ENCODE peak calls at places on chromosomes 12 and 14, in five cellular contexts. S is left ventricle myocardium inferior, I is M059J, U is body of pancreas, C is NCI-H446 treated with DMSO at 0.1 percent for 48 hours. Y is an unnamed sample.

GRCh38 chr14:54686219-54686870 is 119.4 kb downstream of the SAMD4A start:
- DNase-seq in S (peak; percentile 27), I (peak; percentile 92), U (no peak), C (no peak), Y (no peak)

GRCh38 chr14:54564071-54564798 is 2.7 kb upstream of the SAMD4A start:
- DNase-seq in S (no peak), I (peak; percentile 50), U (no peak), C (no peak), Y (no peak)

GRCh38 chr12:68420225-68421008 is 88.3 kb upstream of the MDM1 start:
- DNase-seq in S (no peak), I (peak; percentile 70), U (no peak), C (no peak), Y (no peak)

GRCh38 chr14:68283378-68284123 is 464.0 kb downstream of the RAD51B start:
- DNase-seq in S (peak; percentile 29), I (no peak), U (no peak), C (no peak), Y (no peak)

GRCh38 chr12:24111101-24111500 is 161.6 kb upstream of the SOX5 start:
- DNase-seq in S (no peak), I (peak; percentile 78), U (no peak), C (no peak), Y (no peak)

GRCh38 chr14:104794099-104794498 is 1.4 kb downstream of the AKT1 start:
- DNase-seq in S (no peak), I (no peak), U (peak; percentile 54), C (no peak), Y (peak; percentile 52)

GRCh38 chr12:107418976-107419375 is 266.6 kb upstream of the PWP1 start:
- DNase-seq in S (no peak), I (no peak), U (no peak), C (no peak), Y (no peak)

GRCh38 chr12:113186033-113186365 is 478 bp downstream of the RITA1 start:
- DNase-seq in S (no peak), I (peak; percentile 40), U (no peak), C (no peak), Y (no peak)

GRCh38 chr14:102504302-102504950 is 5.2 kb downstream of the ANKRD9 start:
- DNase-seq in S (no peak), I (no peak), U (no peak), C (no peak), Y (no peak)

GRCh38 chr14:100107236-100107635 is 42.0 kb downstream of the EVL start:
- DNase-seq in S (no peak), I (no peak), U (no peak), C (no peak), Y (no peak)

GRCh38 chr12:114384746-114385145 is 21.2 kb downstream of the TBX5 start:
- DNase-seq in S (no peak), I (no peak), U (no peak), C (no peak), Y (no peak)

GRCh38 chr14:99718811-99719192 is 34.7 kb downstream of the CYP46A1 start:
- DNase-seq in S (no peak), I (no peak), U (no peak), C (no peak), Y (no peak)

GRCh38 chr12:132400011-132400641 is 70.7 kb upstream of the GALNT9 start:
- DNase-seq in S (peak; percentile 7), I (no peak), U (peak; percentile 5), C (no peak), Y (no peak)

GRCh38 chr12:24705741-24706358 is 243.1 kb downstream of the BCAT1 start:
- DNase-seq in S (no peak), I (no peak), U (no peak), C (no peak), Y (no peak)

GRCh38 chr14:104855532-104856090 is 9.5 kb upstream of the CEP170B start:
- DNase-seq in S (no peak), I (no peak), U (no peak), C (no peak), Y (no peak)

GRCh38 chr12:46585854-46586621 is 213.5 kb upstream of the SLC38A2 start:
- DNase-seq in S (no peak), I (peak; percentile 54), U (peak; percentile 20), C (no peak), Y (peak; percentile 72)

GRCh38 chr14:91058017-91058675 is 2.3 kb downstream of the RPS6KA5 start:
- DNase-seq in S (no peak), I (peak; percentile 81), U (no peak), C (no peak), Y (no peak)

GRCh38 chr12:53860426-53861223 is 78.0 kb upstream of the HOXC13 start:
- DNase-seq in S (no peak), I (peak; percentile 60), U (no peak), C (no peak), Y (no peak)

GRCh38 chr12:57837779-57838562 is 8.6 kb downstream of the CTDSP2 start:
- DNase-seq in S (peak; percentile 43), I (peak; percentile 76), U (no peak), C (peak; percentile 23), Y (no peak)

GRCh38 chr12:21428241-21428640 is 9.2 kb upstream of the PYROXD1 start:
- DNase-seq in S (no peak), I (peak; percentile 34), U (no peak), C (no peak), Y (no peak)

GRCh38 chr14:71668186-71668912 is 263.9 kb upstream of the RGS6 start:
- DNase-seq in S (no peak), I (no peak), U (no peak), C (no peak), Y (no peak)

GRCh38 chr12:1922985-1923384 is 4.5 kb upstream of the CACNA2D4 start:
- DNase-seq in S (no peak), I (no peak), U (no peak), C (no peak), Y (peak; percentile 11)

GRCh38 chr12:119005832-119006360 is 24.6 kb downstream of the SRRM4 start:
- DNase-seq in S (no peak), I (no peak), U (no peak), C (peak; percentile 57), Y (no peak)

GRCh38 chr12:115623764-115624334 is 653.6 kb downstream of the MED13L start:
- DNase-seq in S (peak; percentile 73), I (no peak), U (no peak), C (no peak), Y (no peak)

GRCh38 chr14:103488960-103489359 is 33.7 kb downstream of the CKB start:
- DNase-seq in S (no peak), I (no peak), U (no peak), C (no peak), Y (no peak)

GRCh38 chr12:74980510-74980909 is 229.1 kb downstream of the KCNC2 start:
- DNase-seq in S (no peak), I (no peak), U (no peak), C (no peak), Y (no peak)

GRCh38 chr14:106209745-106210144 is 683.4 kb downstream of the TMEM121 start:
- DNase-seq in S (no peak), I (no peak), U (no peak), C (no peak), Y (no peak)

GRCh38 chr12:25648460-25648859 is 95.4 kb upstream of the LMNTD1 start:
- DNase-seq in S (peak; percentile 34), I (peak; percentile 93), U (peak; percentile 25), C (no peak), Y (no peak)

GRCh38 chr12:65634626-65635331 is 189.5 kb upstream of the HMGA2 start:
- DNase-seq in S (no peak), I (peak; percentile 68), U (no peak), C (no peak), Y (no peak)

GRCh38 chr12:3269594-3269993 is 192.4 kb downstream of the TSPAN9 start:
- DNase-seq in S (no peak), I (no peak), U (no peak), C (no peak), Y (no peak)

GRCh38 chr12:132078190-132078589 is 65.9 kb downstream of the DDX51 start:
- DNase-seq in S (no peak), I (peak; percentile 81), U (no peak), C (no peak), Y (no peak)

Y was measured in stomach.